ENCODE peak calls at places on chromosomes 5 and 9, in six cellular contexts. A is mesenchymal stem cell, Y is IMR-90, J is H9, K is H1, I is trophoblast cell. D is an unnamed sample.

GRCh38 chr9:78218890-78219289 is 17.0 kb upstream of the CEP78 start:
- DNase-seq in I (no peak), Y (no peak), K (no peak), A (no peak), J (no peak), D (no peak)

GRCh38 chr9:3708751-3709150 is 182.9 kb upstream of the RFX3 start:
- DNase-seq in J (no peak), K (no peak), A (no peak), I (no peak), Y (peak), D (no peak)

GRCh38 chr5:134394932-134395331 is 16.7 kb downstream of the CDKN2AIPNL start:
- DNase-seq in I (no peak), Y (no peak), J (no peak), A (no peak), K (no peak), D (no peak)

GRCh38 chr9:4066120-4066519 is 233.7 kb downstream of the GLIS3 start:
- DNase-seq in J (no peak), K (no peak), A (no peak), Y (no peak), I (no peak), D (no peak)

GRCh38 chr5:108688487-108688886 is 59.2 kb upstream of the FER start:
- DNase-seq in K (no peak), J (no peak), Y (no peak), A (no peak), I (no peak), D (no peak)

GRCh38 chr5:139120521-139120920 is 77.6 kb downstream of the SIL1 start:
- DNase-seq in K (no peak), Y (no peak), J (peak), I (no peak), A (no peak), D (no peak)

GRCh38 chr5:178338750-178339144 is 106.1 kb upstream of the PHYKPL start:
- DNase-seq in Y (no peak), K (no peak), I (no peak), J (no peak), A (no peak), D (no peak)

GRCh38 chr5:135891804-135892203 is 3.8 kb downstream of the IL9 start:
- DNase-seq in Y (no peak), A (no peak), I (no peak), J (peak), K (no peak), D (peak)

GRCh38 chr9:115035872-115036612 is 81.9 kb downstream of the TNC start:
- DNase-seq in Y (peak), I (no peak), A (peak), K (no peak), J (no peak), D (no peak)

GRCh38 chr9:101731429-101731828 is 7.0 kb downstream of the GRIN3A start:
- DNase-seq in I (no peak), K (no peak), Y (no peak), J (no peak), A (no peak), D (no peak)

GRCh38 chr9:108759399-108759798 is 96.4 kb downstream of the ACTL7B start:
- DNase-seq in A (no peak), J (no peak), Y (no peak), I (no peak), K (no peak), D (no peak)

GRCh38 chr5:31366941-31367340 is 165.0 kb downstream of the DROSHA start:
- DNase-seq in A (no peak), K (no peak), Y (peak), I (no peak), J (no peak), D (no peak)

GRCh38 chr9:4489919-4490704 is at the start of gene SLC1A1:
- DNase-seq in I (peak), A (peak), J (peak), K (peak), Y (peak), D (peak)

GRCh38 chr9:110303136-110303535 is 34.5 kb downstream of the TXNDC8 start:
- DNase-seq in A (peak), I (no peak), K (no peak), Y (peak), J (no peak), D (no peak)

GRCh38 chr5:172509405-172509781 is 55.1 kb upstream of the SH3PXD2B start:
- DNase-seq in Y (no peak), A (no peak), J (peak), I (no peak), K (no peak), D (no peak)

GRCh38 chr9:122097679-122098315 is 4.7 kb upstream of the TTLL11 start:
- DNase-seq in J (no peak), Y (no peak), A (no peak), K (no peak), I (no peak), D (no peak)

GRCh38 chr9:122498883-122499288 is 11.7 kb upstream of the OR1J2 start:
- DNase-seq in A (peak), I (peak), K (peak), Y (peak), J (peak), D (no peak)

GRCh38 chr5:36570268-36570667 is 36.1 kb upstream of the SLC1A3 start:
- DNase-seq in J (no peak), Y (peak), K (no peak), A (no peak), I (no peak), D (no peak)

GRCh38 chr9:76216161-76216649 is 178.0 kb downstream of the RFK start:
- DNase-seq in K (no peak), I (no peak), J (no peak), A (peak), Y (peak), D (no peak)

GRCh38 chr5:101678494-101679193 is 617.4 kb downstream of the SLCO4C1 start:
- DNase-seq in A (peak), I (peak), K (peak), J (peak), Y (peak), D (peak)

GRCh38 chr5:138752341-138752950 is 779 bp upstream of the CTNNA1 start:
- DNase-seq in K (peak), A (peak), I (peak), J (peak), Y (no peak), D (peak)

GRCh38 chr9:137147793-137148160 is 8.8 kb downstream of the GRIN1 start:
- DNase-seq in I (no peak), A (no peak), J (no peak), Y (no peak), K (no peak), D (no peak)
- H3K14ac ChIP-seq in I (no peak), A (no peak), J (no peak), Y (no peak), K (no peak), D (no peak)

DNA sequence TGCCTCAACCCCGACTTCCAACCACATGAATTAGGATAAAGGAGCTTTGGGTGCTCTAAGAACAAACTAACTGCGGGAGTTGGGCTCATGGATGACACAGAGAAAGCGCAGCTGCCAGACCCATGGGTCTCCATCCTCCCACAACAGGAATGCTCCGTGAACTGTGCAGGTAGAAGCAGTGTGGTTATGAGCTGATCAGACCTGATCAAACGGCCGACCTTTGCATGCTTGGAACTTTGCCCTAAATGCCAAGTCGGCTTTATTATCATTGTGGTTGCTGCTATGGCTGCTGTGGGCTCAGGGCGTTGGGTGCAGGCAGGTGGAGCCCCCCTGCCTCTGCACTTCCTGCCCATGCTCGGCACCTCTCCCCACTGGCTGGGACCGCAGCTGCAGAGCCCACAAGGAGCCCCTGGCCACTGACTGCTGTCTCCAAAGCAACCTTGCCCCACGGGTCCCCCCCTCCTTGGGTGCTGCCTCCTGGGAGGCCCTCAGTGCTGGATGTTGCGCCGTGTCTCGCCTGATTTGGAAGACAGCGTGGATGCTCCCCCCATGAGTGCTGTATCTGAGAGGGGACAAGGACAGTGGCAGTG is 2.6 kb upstream of the SLC6A3 start:
- DNase-seq in Y (no peak), I (no peak), K (peak), A (no peak), J (no peak), D (no peak)
- H3K27ac ChIP-seq in Y (no peak), I (no peak), K (no peak), A (no peak), J (no peak), D (no peak)

GRCh38 chr5:54799645-54800044 is 185.7 kb downstream of the ESM1 start:
- DNase-seq in Y (no peak), K (no peak), I (no peak), J (no peak), A (no peak), D (no peak)

GRCh38 chr5:54795284-54795683 is 190.1 kb downstream of the ESM1 start:
- DNase-seq in J (no peak), A (no peak), I (no peak), Y (no peak), K (no peak), D (no peak)

GRCh38 chr5:54794437-54794970 is 190.9 kb downstream of the ESM1 start:
- DNase-seq in A (no peak), Y (no peak), I (no peak), J (no peak), K (no peak), D (no peak)

GRCh38 chr5:54792611-54793404 is 192.6 kb downstream of the ESM1 start:
- DNase-seq in A (no peak), K (no peak), J (no peak), I (no peak), Y (peak), D (no peak)

DNA sequence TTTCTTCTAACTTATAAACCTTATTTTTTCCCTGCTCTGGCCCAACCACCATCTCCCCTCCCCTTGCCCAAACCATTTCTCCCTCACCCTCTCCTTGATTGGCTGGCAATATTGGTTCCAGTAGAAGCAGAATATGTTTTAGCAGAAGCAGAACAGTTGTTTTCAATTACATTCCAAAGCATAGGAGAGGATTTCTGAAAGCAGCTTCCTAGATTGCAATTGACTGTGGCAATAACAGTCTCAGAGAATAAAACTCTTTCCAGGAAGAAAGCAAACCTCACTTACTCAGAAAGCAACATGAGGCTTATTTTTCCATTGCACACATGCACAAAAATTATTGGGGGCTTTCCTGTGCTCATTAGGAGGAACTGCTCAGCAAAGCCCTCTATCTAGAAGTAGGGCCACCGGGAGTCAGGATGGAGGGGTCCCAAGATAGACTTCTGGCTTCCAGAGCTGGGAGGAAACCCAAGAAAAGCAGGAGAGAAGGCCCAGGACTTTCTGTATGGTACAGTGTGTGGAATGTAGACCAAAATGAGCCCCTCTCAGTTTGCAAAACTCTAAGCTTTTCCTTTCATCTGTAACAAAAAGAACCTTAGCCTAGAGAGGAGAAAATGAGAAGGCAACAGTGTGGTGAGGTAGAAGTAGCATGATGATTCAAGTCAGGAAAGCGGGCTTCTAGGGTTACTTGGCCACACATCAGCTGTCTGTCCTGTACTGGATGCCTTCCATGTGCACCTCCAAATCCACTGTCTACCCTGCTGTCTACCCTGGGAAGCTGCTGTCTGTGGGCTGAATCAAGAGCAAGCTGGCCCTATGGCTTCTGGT is 191.6 kb downstream of the ESM1 start:
- DNase-seq in J (no peak), Y (peak), I (no peak), A (peak), K (no peak), D (no peak)
- H3K14ac ChIP-seq in J (no peak), Y (peak), I (no peak), A (no peak), K (no peak), D (no peak)

GRCh38 chr9:123642291-123643278 is 286.6 kb downstream of the CRB2 start:
- DNase-seq in I (no peak), J (no peak), Y (peak), K (no peak), A (no peak), D (no peak)
- H3K27ac ChIP-seq in I (no peak), J (no peak), Y (no peak), K (no peak), A (no peak), D (no peak)

GRCh38 chr5:165290535-165290934 is 1785.1 kb downstream of the MAT2B start:
- DNase-seq in A (no peak), K (no peak), Y (no peak), J (no peak), I (no peak), D (no peak)
- H3K14ac ChIP-seq in A (no peak), K (no peak), Y (no peak), J (no peak), I (no peak), D (no peak)

GRCh38 chr5:148882332-148882731 is 55.9 kb downstream of the ADRB2 start:
- DNase-seq in A (no peak), J (no peak), I (no peak), K (no peak), Y (no peak), D (no peak)
- H3K27ac ChIP-seq in A (no peak), J (no peak), I (no peak), K (no peak), Y (no peak), D (no peak)

GRCh38 chr5:14059810-14060209 is 83.3 kb upstream of the TRIO start:
- DNase-seq in A (no peak), I (no peak), K (no peak), J (no peak), Y (peak), D (no peak)
- H3K14ac ChIP-seq in A (no peak), I (no peak), K (no peak), J (no peak), Y (peak), D (no peak)

DNA sequence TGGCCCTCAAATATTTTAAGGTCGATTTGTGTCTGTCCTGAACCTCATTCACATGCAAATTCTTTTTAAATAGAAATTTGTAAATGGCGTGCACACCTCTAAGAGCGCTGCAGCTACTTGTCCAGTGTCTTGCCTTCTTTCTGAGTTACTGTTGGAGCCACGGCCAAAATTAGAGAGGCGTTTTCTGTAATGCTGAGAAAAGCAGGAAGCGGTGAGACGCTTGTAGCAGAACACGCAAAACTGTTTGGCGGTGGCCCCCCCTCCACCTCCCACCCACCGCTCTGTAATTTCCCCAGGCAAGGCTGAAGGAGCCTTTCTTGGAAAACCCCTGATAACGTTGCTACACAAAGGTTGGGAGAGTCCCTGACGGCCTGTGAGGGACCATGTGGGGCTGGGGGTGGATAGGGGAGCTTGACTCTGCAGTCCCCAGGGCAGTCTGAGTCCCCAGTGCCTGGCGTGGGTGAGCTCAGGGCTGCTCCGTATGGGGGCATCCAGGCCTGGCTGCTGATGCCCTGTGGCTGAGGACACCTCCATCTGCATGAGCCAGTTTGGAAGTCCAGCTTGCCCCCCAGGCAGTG is 96.5 kb downstream of the GADD45G start:
- DNase-seq in A (no peak), K (no peak), I (no peak), Y (no peak), J (no peak), D (no peak)
- H3K27ac ChIP-seq in A (no peak), K (no peak), I (no peak), Y (no peak), J (no peak), D (no peak)

DNA sequence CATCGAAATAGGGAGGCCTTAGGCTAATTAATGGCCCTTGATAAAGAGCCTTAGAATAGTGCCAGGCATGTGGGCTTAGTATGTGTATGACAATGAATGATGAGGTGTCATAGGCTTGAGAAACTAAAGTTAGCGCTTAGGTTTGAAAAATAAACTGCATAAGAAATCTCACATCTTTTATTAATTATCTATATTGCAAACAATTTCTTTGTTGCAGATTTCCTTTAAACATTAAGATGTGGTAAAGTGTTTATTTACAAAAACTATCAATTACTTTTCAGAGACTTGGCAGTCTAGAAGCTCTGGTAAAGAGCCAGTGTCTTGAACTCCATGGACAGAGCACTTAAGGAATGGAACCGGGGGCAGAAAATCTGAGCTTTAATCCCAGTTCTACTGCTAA is 23.1 kb downstream of the MAP1B start:
- DNase-seq in K (no peak), J (no peak), A (no peak), Y (peak), I (no peak), D (no peak)
- H3K14ac ChIP-seq in K (no peak), J (no peak), A (no peak), Y (no peak), I (no peak), D (no peak)

DNA sequence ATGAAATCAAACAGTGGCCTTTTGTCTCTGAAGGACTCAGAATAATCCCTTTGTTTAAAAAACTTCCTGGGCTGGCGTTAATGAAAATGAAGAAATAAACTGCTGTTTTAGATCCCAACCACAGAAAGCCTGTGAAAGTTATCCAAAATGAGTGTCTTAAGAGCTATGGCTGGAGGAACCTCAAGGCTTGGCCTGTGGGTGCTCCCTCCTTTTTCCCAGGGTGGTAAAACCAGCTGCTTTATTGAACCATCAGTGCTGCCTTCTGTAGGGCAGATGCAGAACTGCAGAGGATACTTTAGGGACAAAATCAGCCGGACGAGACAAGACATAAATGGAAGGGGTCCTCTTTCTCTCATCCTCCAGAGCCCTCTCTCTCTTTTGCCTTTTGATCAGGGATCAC is 100.9 kb downstream of the SMARCA2 start:
- DNase-seq in K (peak), I (no peak), Y (no peak), A (peak), J (peak), D (no peak)
- H3K27ac ChIP-seq in K (no peak), I (no peak), Y (no peak), A (no peak), J (no peak), D (no peak)